ENCODE peak calls at places on chromosomes 5 and 9, in four cellular contexts. One of them, this sample, is unnamed.

GRCh38 chr5:157303667-157304327 is 37.9 kb downstream of the CYFIP2 start:
- DNase-seq in HepG2: no peak
- DNase-seq in GM12878: no peak
- DNase-seq in K562: peak
- DNase-seq in this sample: peak

GRCh38 chr5:7395432-7396168 is at the start of gene ADCY2:
- DNase-seq in HepG2: no peak
- DNase-seq in GM12878: no peak
- DNase-seq in K562: no peak
- DNase-seq in this sample: peak

GRCh38 chr9:97109194-97109811 is 70.4 kb upstream of the CTSV start:
- DNase-seq in HepG2: peak
- DNase-seq in GM12878: peak
- DNase-seq in K562: peak
- DNase-seq in this sample: peak

GRCh38 chr5:104513194-104513602 is 950.6 kb upstream of the NUDT12 start:
- DNase-seq in HepG2: peak
- DNase-seq in GM12878: no peak
- DNase-seq in K562: no peak
- DNase-seq in this sample: no peak

GRCh38 chr5:32275421-32275765 is 37.3 kb downstream of the MTMR12 start:
- DNase-seq in GM12878: no peak
- DNase-seq in HepG2: peak
- DNase-seq in K562: no peak
- DNase-seq in this sample: no peak

GRCh38 chr5:175444060-175444904 is at the start of gene DRD1:
- DNase-seq in GM12878: no peak
- DNase-seq in HepG2: no peak
- DNase-seq in K562: peak
- DNase-seq in this sample: peak

GRCh38 chr9:127399736-127400269 is 2.8 kb downstream of the SLC2A8 start:
- DNase-seq in K562: no peak
- DNase-seq in HepG2: no peak
- DNase-seq in GM12878: no peak
- DNase-seq in this sample: no peak

GRCh38 chr9:68973619-68974018 is 40.3 kb downstream of the PRKACG start:
- DNase-seq in GM12878: no peak
- DNase-seq in K562: no peak
- DNase-seq in HepG2: no peak
- DNase-seq in this sample: no peak

GRCh38 chr5:33490071-33490665 is 49.4 kb downstream of the TARS1 start:
- DNase-seq in HepG2: no peak
- DNase-seq in GM12878: no peak
- DNase-seq in K562: no peak
- DNase-seq in this sample: no peak

GRCh38 chr9:117938086-117938485 is 233.9 kb downstream of the TLR4 start:
- DNase-seq in HepG2: no peak
- DNase-seq in GM12878: no peak
- DNase-seq in K562: no peak
- DNase-seq in this sample: no peak

GRCh38 chr5:78182838-78183237 is 111.7 kb downstream of the AP3B1 start:
- DNase-seq in GM12878: no peak
- DNase-seq in K562: peak
- DNase-seq in HepG2: no peak
- DNase-seq in this sample: no peak

GRCh38 chr5:157607371-157608161 is 32.0 kb upstream of the ADAM19 start:
- DNase-seq in GM12878: no peak
- DNase-seq in K562: peak
- DNase-seq in HepG2: no peak
- DNase-seq in this sample: no peak

GRCh38 chr9:128193469-128194096 is 2.2 kb upstream of the CIZ1 start:
- DNase-seq in HepG2: no peak
- DNase-seq in K562: no peak
- DNase-seq in GM12878: no peak
- DNase-seq in this sample: no peak

GRCh38 chr5:151451626-151452520 is 4.5 kb downstream of the SLC36A1 start:
- DNase-seq in K562: peak
- DNase-seq in GM12878: peak
- DNase-seq in HepG2: peak
- DNase-seq in this sample: no peak

GRCh38 chr9:121599872-121600585 is 51.4 kb upstream of the DAB2IP start:
- DNase-seq in HepG2: no peak
- DNase-seq in K562: no peak
- DNase-seq in GM12878: no peak
- DNase-seq in this sample: peak

GRCh38 chr5:9380108-9380507 is 165.8 kb downstream of the SEMA5A start:
- DNase-seq in K562: no peak
- DNase-seq in HepG2: no peak
- DNase-seq in GM12878: no peak
- DNase-seq in this sample: no peak

GRCh38 chr5:77985247-77985646 is 209.1 kb upstream of the TBCA start:
- DNase-seq in HepG2: no peak
- DNase-seq in K562: no peak
- DNase-seq in GM12878: no peak
- DNase-seq in this sample: no peak

GRCh38 chr9:124110307-124110915 is 98.8 kb downstream of the LHX2 start:
- DNase-seq in HepG2: peak
- DNase-seq in K562: peak
- DNase-seq in GM12878: no peak
- DNase-seq in this sample: peak

GRCh38 chr5:138051441-138052296 is 18.8 kb upstream of the FAM13B start:
- DNase-seq in K562: peak
- DNase-seq in HepG2: no peak
- DNase-seq in GM12878: no peak
- DNase-seq in this sample: no peak

GRCh38 chr9:76298497-76299144 is 95.6 kb downstream of the RFK start:
- DNase-seq in HepG2: no peak
- DNase-seq in K562: no peak
- DNase-seq in GM12878: no peak
- DNase-seq in this sample: no peak

GRCh38 chr5:81232449-81233079 is 558 bp upstream of the CKMT2 start:
- DNase-seq in HepG2: peak
- DNase-seq in K562: no peak
- DNase-seq in GM12878: no peak
- DNase-seq in this sample: no peak

GRCh38 chr9:70079364-70080103 is 35.9 kb downstream of the MAMDC2 start:
- DNase-seq in HepG2: no peak
- DNase-seq in K562: no peak
- DNase-seq in GM12878: no peak
- DNase-seq in this sample: no peak

GRCh38 chr9:249025-249424 is 34.4 kb downstream of the DOCK8 start:
- DNase-seq in GM12878: no peak
- DNase-seq in HepG2: no peak
- DNase-seq in K562: peak
- DNase-seq in this sample: no peak

GRCh38 chr9:27800159-27800558 is 226.9 kb upstream of the C9orf72 start:
- DNase-seq in HepG2: no peak
- DNase-seq in GM12878: no peak
- DNase-seq in K562: no peak
- DNase-seq in this sample: no peak

GRCh38 chr5:17118631-17119030 is 98.8 kb upstream of the BASP1 start:
- DNase-seq in K562: peak
- DNase-seq in GM12878: no peak
- DNase-seq in HepG2: peak
- DNase-seq in this sample: no peak

GRCh38 chr5:149618581-149619248 is 37.4 kb downstream of the ARHGEF37 start:
- DNase-seq in K562: peak
- DNase-seq in HepG2: peak
- DNase-seq in GM12878: peak
- DNase-seq in this sample: peak

GRCh38 chr9:133331641-133332380 is 4.2 kb downstream of the SURF6 start:
- DNase-seq in K562: no peak
- DNase-seq in HepG2: no peak
- DNase-seq in GM12878: no peak
- DNase-seq in this sample: no peak

GRCh38 chr9:87973791-87974292 is 491 bp downstream of the CDK20 start:
- DNase-seq in K562: no peak
- DNase-seq in HepG2: no peak
- DNase-seq in GM12878: no peak
- DNase-seq in this sample: no peak

GRCh38 chr9:136527131-136527530 is 18.7 kb downstream of the NOTCH1 start:
- DNase-seq in GM12878: no peak
- DNase-seq in K562: no peak
- DNase-seq in HepG2: no peak
- DNase-seq in this sample: no peak

GRCh38 chr9:97511762-97512429 is 10.4 kb downstream of the TMOD1 start:
- DNase-seq in K562: no peak
- DNase-seq in HepG2: no peak
- DNase-seq in GM12878: no peak
- DNase-seq in this sample: no peak

GRCh38 chr9:104815851-104816565 is 52.1 kb downstream of the NIPSNAP3B start:
- DNase-seq in K562: no peak
- DNase-seq in GM12878: no peak
- DNase-seq in HepG2: no peak
- DNase-seq in this sample: no peak

GRCh38 chr5:170437621-170438375 is 48.6 kb upstream of the KCNMB1 start:
- DNase-seq in K562: no peak
- DNase-seq in HepG2: no peak
- DNase-seq in GM12878: no peak
- DNase-seq in this sample: no peak

GRCh38 chr5:6768590-6769230 is 55.5 kb downstream of the TENT4A start:
- DNase-seq in GM12878: no peak
- DNase-seq in HepG2: peak
- DNase-seq in K562: peak
- DNase-seq in this sample: no peak

GRCh38 chr9:101458955-101459631 is 23.5 kb upstream of the ALDOB start:
- DNase-seq in K562: peak
- DNase-seq in GM12878: no peak
- DNase-seq in HepG2: peak
- DNase-seq in this sample: peak

GRCh38 chr9:13718539-13718938 is 439.0 kb upstream of the MPDZ start:
- DNase-seq in K562: no peak
- DNase-seq in HepG2: no peak
- DNase-seq in GM12878: no peak
- DNase-seq in this sample: no peak

GRCh38 chr5:1009359-1010180 is 968 bp downstream of the NKD2 start:
- DNase-seq in K562: no peak
- DNase-seq in GM12878: no peak
- DNase-seq in HepG2: no peak
- DNase-seq in this sample: peak

GRCh38 chr9:19231126-19232035 is 888 bp downstream of the DENND4C start:
- DNase-seq in HepG2: no peak
- DNase-seq in K562: peak
- DNase-seq in GM12878: no peak
- DNase-seq in this sample: peak

GRCh38 chr5:68343421-68343826 is 127.9 kb downstream of the PIK3R1 start:
- DNase-seq in K562: peak
- DNase-seq in HepG2: no peak
- DNase-seq in GM12878: peak
- DNase-seq in this sample: no peak

GRCh38 chr9:71690058-71690691 is 78.1 kb downstream of the CEMIP2 start:
- DNase-seq in HepG2: no peak
- DNase-seq in GM12878: no peak
- DNase-seq in K562: no peak
- DNase-seq in this sample: no peak
- TF ChIP-seq TCF7 in HepG2: no peak
- TF ChIP-seq TCF7 in GM12878: no peak
- TF ChIP-seq TCF7 in K562: no peak
- TF ChIP-seq TCF7 in this sample: no peak

DNA sequence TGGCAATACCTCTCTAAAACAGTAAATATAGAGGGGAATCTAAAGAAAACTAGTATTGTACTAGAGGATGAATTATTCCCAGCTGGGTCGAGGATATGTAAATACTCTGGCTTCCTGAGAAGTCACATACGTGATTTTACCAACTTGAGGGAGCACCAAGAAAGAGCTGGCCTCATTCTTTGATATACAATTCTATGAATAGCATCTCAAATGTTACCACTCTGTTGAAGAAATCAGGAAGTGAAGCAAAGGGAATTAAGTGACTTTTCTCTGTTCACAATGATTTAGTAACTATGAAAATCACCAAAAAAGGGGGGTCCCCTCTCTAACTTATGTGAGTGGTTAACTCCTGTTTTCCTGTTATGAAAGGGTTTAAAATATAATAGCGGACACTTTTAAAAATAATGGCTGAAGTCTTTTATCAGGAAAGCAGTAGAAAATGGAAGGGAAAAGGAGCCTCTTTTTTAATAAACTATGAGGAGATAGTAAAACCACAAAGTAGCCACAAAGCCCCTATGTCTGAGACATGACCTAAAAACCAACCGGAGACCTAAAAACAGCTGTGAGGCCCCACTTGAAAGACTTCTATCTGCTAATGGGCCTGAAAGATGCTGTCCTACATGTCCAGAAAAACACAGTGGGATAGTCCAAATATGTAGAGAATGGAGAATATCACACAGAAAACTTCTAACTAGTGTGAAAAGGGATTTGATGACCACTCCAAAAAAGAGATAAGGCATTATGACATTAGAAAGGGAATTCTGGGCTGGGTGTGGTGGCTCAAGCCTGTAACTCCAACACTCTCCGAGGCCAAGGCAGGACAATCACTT is 42.5 kb downstream of the LPAR1 start:
- DNase-seq in GM12878: no peak
- DNase-seq in K562: no peak
- DNase-seq in HepG2: no peak
- DNase-seq in this sample: no peak
- TF ChIP-seq TCF7 in GM12878: no peak
- TF ChIP-seq TCF7 in K562: no peak
- TF ChIP-seq TCF7 in HepG2: no peak
- TF ChIP-seq TCF7 in this sample: no peak

GRCh38 chr5:56625577-56625976 is 189.8 kb upstream of the MAP3K1 start:
- DNase-seq in K562: no peak
- DNase-seq in HepG2: no peak
- DNase-seq in GM12878: no peak
- DNase-seq in this sample: no peak

GRCh38 chr5:56617998-56618397 is 197.4 kb upstream of the MAP3K1 start:
- DNase-seq in K562: no peak
- DNase-seq in HepG2: no peak
- DNase-seq in GM12878: no peak
- DNase-seq in this sample: no peak

GRCh38 chr5:56620903-56621680 is 194.3 kb upstream of the MAP3K1 start:
- DNase-seq in HepG2: no peak
- DNase-seq in K562: no peak
- DNase-seq in GM12878: no peak
- DNase-seq in this sample: no peak

GRCh38 chr5:56616454-56617160 is 198.7 kb upstream of the MAP3K1 start:
- DNase-seq in GM12878: no peak
- DNase-seq in HepG2: no peak
- DNase-seq in K562: no peak
- DNase-seq in this sample: no peak

DNA sequence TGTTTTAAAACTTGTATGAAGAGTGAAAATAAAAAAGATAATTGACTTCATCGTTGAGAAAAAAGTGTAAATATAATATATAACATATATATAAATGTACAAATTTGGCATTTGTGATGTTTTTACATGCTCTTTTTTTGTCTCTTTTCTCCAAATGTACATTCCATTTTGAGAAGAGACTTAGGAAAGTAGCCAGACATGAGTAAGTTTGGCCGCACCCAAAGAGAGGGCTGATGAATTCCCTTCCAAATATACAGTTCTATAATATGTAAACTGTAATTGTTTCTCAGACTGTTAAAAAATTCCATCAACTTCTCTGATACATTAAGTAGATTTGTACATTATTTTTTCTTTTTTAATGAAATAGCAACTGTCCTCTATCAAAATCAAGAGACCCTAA is 193.2 kb upstream of the MAP3K1 start:
- DNase-seq in GM12878: no peak
- DNase-seq in HepG2: no peak
- DNase-seq in K562: no peak
- DNase-seq in this sample: no peak
- TF ChIP-seq TCF7 in GM12878: no peak
- TF ChIP-seq TCF7 in HepG2: no peak
- TF ChIP-seq TCF7 in K562: no peak
- TF ChIP-seq TCF7 in this sample: no peak

GRCh38 chr9:90915693-90916092 is 114.1 kb downstream of the SYK start:
- DNase-seq in K562: peak
- DNase-seq in GM12878: no peak
- DNase-seq in HepG2: no peak
- DNase-seq in this sample: peak
- TF ChIP-seq TCF7 in K562: no peak
- TF ChIP-seq TCF7 in GM12878: no peak
- TF ChIP-seq TCF7 in HepG2: no peak
- TF ChIP-seq TCF7 in this sample: no peak